ENCODE peak calls at places on chromosomes 1 and 21, in six cellular contexts. One of them, this sample, is unnamed. For H3K9me3, the result is how much of the 10 kb centered on the place peaks cover.

GRCh38 chr1:14997646-14998276 is 155.8 kb upstream of the TMEM51 start:
- DNase-seq in CD8-positive, alpha-beta T cell: no peak
- DNase-seq in MM.1S: no peak
- DNase-seq in spleen: no peak
- DNase-seq in AG04450: no peak
- DNase-seq in psoas muscle: no peak
- DNase-seq in this sample: no peak

GRCh38 chr1:230003409-230003808 is 63.6 kb upstream of the GALNT2 start:
- DNase-seq in CD8-positive, alpha-beta T cell: no peak
- DNase-seq in MM.1S: no peak
- DNase-seq in spleen: no peak
- DNase-seq in AG04450: no peak
- DNase-seq in psoas muscle: no peak
- DNase-seq in this sample: no peak

GRCh38 chr1:95071539-95071938 is 1.2 kb downstream of the ALG14 start:
- DNase-seq in CD8-positive, alpha-beta T cell: no peak
- DNase-seq in MM.1S: no peak
- DNase-seq in spleen: no peak
- DNase-seq in AG04450: no peak
- DNase-seq in psoas muscle: no peak
- DNase-seq in this sample: no peak

GRCh38 chr1:84847253-84848247 is 45.5 kb downstream of the LPAR3 start:
- DNase-seq in CD8-positive, alpha-beta T cell: peak
- DNase-seq in MM.1S: no peak
- DNase-seq in spleen: no peak
- DNase-seq in AG04450: peak
- DNase-seq in psoas muscle: no peak
- DNase-seq in this sample: peak

GRCh38 chr1:10063878-10064277 is 31.1 kb downstream of the UBE4B start:
- DNase-seq in CD8-positive, alpha-beta T cell: no peak
- DNase-seq in MM.1S: no peak
- DNase-seq in spleen: no peak
- DNase-seq in AG04450: no peak
- DNase-seq in psoas muscle: no peak
- DNase-seq in this sample: no peak

GRCh38 chr1:183673605-183674150 is 20.6 kb upstream of the APOBEC4 start:
- DNase-seq in CD8-positive, alpha-beta T cell: no peak
- DNase-seq in MM.1S: no peak
- DNase-seq in spleen: no peak
- DNase-seq in AG04450: no peak
- DNase-seq in psoas muscle: no peak
- DNase-seq in this sample: no peak

GRCh38 chr1:8252266-8252951 is 65.5 kb upstream of the SLC45A1 start:
- DNase-seq in CD8-positive, alpha-beta T cell: no peak
- DNase-seq in MM.1S: no peak
- DNase-seq in spleen: no peak
- DNase-seq in AG04450: no peak
- DNase-seq in psoas muscle: no peak
- DNase-seq in this sample: no peak

GRCh38 chr1:92473781-92474495 is 12.8 kb downstream of the GFI1 start:
- DNase-seq in CD8-positive, alpha-beta T cell: no peak
- DNase-seq in MM.1S: no peak
- DNase-seq in spleen: no peak
- DNase-seq in AG04450: no peak
- DNase-seq in psoas muscle: no peak
- DNase-seq in this sample: no peak

GRCh38 chr1:186244825-186245224 is 130.2 kb downstream of the TPR start:
- DNase-seq in CD8-positive, alpha-beta T cell: no peak
- DNase-seq in MM.1S: no peak
- DNase-seq in spleen: no peak
- DNase-seq in AG04450: no peak
- DNase-seq in psoas muscle: no peak
- DNase-seq in this sample: no peak

GRCh38 chr1:4595341-4596225 is 58.8 kb upstream of the AJAP1 start:
- DNase-seq in CD8-positive, alpha-beta T cell: no peak
- DNase-seq in MM.1S: no peak
- DNase-seq in spleen: no peak
- DNase-seq in AG04450: no peak
- DNase-seq in psoas muscle: no peak
- DNase-seq in this sample: no peak

GRCh38 chr1:230083746-230084407 is 16.8 kb downstream of the GALNT2 start:
- DNase-seq in CD8-positive, alpha-beta T cell: no peak
- DNase-seq in MM.1S: no peak
- DNase-seq in spleen: no peak
- DNase-seq in AG04450: no peak
- DNase-seq in psoas muscle: no peak
- DNase-seq in this sample: no peak

GRCh38 chr1:208456487-208456886 is 212.3 kb upstream of the PLXNA2 start:
- DNase-seq in CD8-positive, alpha-beta T cell: no peak
- DNase-seq in MM.1S: no peak
- DNase-seq in spleen: no peak
- DNase-seq in AG04450: no peak
- DNase-seq in psoas muscle: no peak
- DNase-seq in this sample: no peak

GRCh38 chr1:107782192-107782845 is 182.7 kb downstream of the VAV3 start:
- DNase-seq in CD8-positive, alpha-beta T cell: peak
- DNase-seq in MM.1S: peak
- DNase-seq in spleen: no peak
- DNase-seq in AG04450: peak
- DNase-seq in psoas muscle: no peak
- DNase-seq in this sample: no peak

GRCh38 chr21:38376693-38377092 is 119.9 kb downstream of the KCNJ15 start:
- DNase-seq in CD8-positive, alpha-beta T cell: no peak
- DNase-seq in MM.1S: no peak
- DNase-seq in spleen: peak
- DNase-seq in AG04450: no peak
- DNase-seq in psoas muscle: no peak
- DNase-seq in this sample: no peak

GRCh38 chr1:19398309-19398760 is 86.2 kb downstream of the SLC66A1 start:
- DNase-seq in CD8-positive, alpha-beta T cell: no peak
- DNase-seq in MM.1S: no peak
- DNase-seq in spleen: no peak
- DNase-seq in AG04450: peak
- DNase-seq in psoas muscle: no peak
- DNase-seq in this sample: no peak

GRCh38 chr1:204701229-204701628 is 15.7 kb upstream of the LRRN2 start:
- DNase-seq in CD8-positive, alpha-beta T cell: no peak
- DNase-seq in MM.1S: no peak
- DNase-seq in spleen: no peak
- DNase-seq in AG04450: no peak
- DNase-seq in psoas muscle: no peak
- DNase-seq in this sample: no peak

GRCh38 chr1:156052862-156053769 is 482 bp downstream of the UBQLN4 start:
- DNase-seq in CD8-positive, alpha-beta T cell: peak
- DNase-seq in MM.1S: peak
- DNase-seq in spleen: peak
- DNase-seq in AG04450: no peak
- DNase-seq in psoas muscle: peak
- DNase-seq in this sample: peak

GRCh38 chr1:21909286-21909759 is 27.8 kb downstream of the HSPG2 start:
- DNase-seq in CD8-positive, alpha-beta T cell: no peak
- DNase-seq in MM.1S: no peak
- DNase-seq in spleen: no peak
- DNase-seq in AG04450: no peak
- DNase-seq in psoas muscle: peak
- DNase-seq in this sample: no peak

GRCh38 chr1:224329484-224329841 is 509 bp downstream of the NVL start:
- DNase-seq in CD8-positive, alpha-beta T cell: no peak
- DNase-seq in MM.1S: no peak
- DNase-seq in spleen: no peak
- DNase-seq in AG04450: no peak
- DNase-seq in psoas muscle: no peak
- DNase-seq in this sample: no peak

GRCh38 chr1:225114354-225114995 is 185.0 kb downstream of the DNAH14 start:
- DNase-seq in CD8-positive, alpha-beta T cell: no peak
- DNase-seq in MM.1S: no peak
- DNase-seq in spleen: no peak
- DNase-seq in AG04450: no peak
- DNase-seq in psoas muscle: no peak
- DNase-seq in this sample: no peak

GRCh38 chr1:150999051-150999674 is 7.5 kb downstream of the MINDY1 start:
- DNase-seq in CD8-positive, alpha-beta T cell: no peak
- DNase-seq in MM.1S: no peak
- DNase-seq in spleen: no peak
- DNase-seq in AG04450: peak
- DNase-seq in psoas muscle: no peak
- DNase-seq in this sample: no peak

GRCh38 chr1:155079487-155080249 is 1.0 kb downstream of the EFNA3 start:
- DNase-seq in CD8-positive, alpha-beta T cell: no peak
- DNase-seq in MM.1S: no peak
- DNase-seq in spleen: peak
- DNase-seq in AG04450: no peak
- DNase-seq in psoas muscle: no peak
- DNase-seq in this sample: no peak

GRCh38 chr1:109772658-109773202 is 9.0 kb upstream of the EPS8L3 start:
- DNase-seq in CD8-positive, alpha-beta T cell: no peak
- DNase-seq in MM.1S: no peak
- DNase-seq in spleen: peak
- DNase-seq in AG04450: no peak
- DNase-seq in psoas muscle: peak
- DNase-seq in this sample: peak

GRCh38 chr1:60866884-60867648 is 215.3 kb upstream of the NFIA start:
- DNase-seq in CD8-positive, alpha-beta T cell: no peak
- DNase-seq in MM.1S: no peak
- DNase-seq in spleen: no peak
- DNase-seq in AG04450: no peak
- DNase-seq in psoas muscle: no peak
- DNase-seq in this sample: no peak

GRCh38 chr1:151197863-151198253 is 494 bp upstream of the PIP5K1A start:
- DNase-seq in CD8-positive, alpha-beta T cell: no peak
- DNase-seq in MM.1S: no peak
- DNase-seq in spleen: no peak
- DNase-seq in AG04450: no peak
- DNase-seq in psoas muscle: no peak
- DNase-seq in this sample: no peak

GRCh38 chr21:36005018-36005417 is 55.3 kb downstream of the SETD4 start:
- DNase-seq in CD8-positive, alpha-beta T cell: no peak
- DNase-seq in MM.1S: no peak
- DNase-seq in spleen: no peak
- DNase-seq in AG04450: no peak
- DNase-seq in psoas muscle: no peak
- DNase-seq in this sample: no peak

GRCh38 chr1:203598736-203599135 is 27.9 kb upstream of the ATP2B4 start:
- DNase-seq in CD8-positive, alpha-beta T cell: no peak
- DNase-seq in MM.1S: no peak
- DNase-seq in spleen: no peak
- DNase-seq in AG04450: no peak
- DNase-seq in psoas muscle: no peak
- DNase-seq in this sample: no peak

GRCh38 chr1:203600782-203601513 is 25.7 kb upstream of the ATP2B4 start:
- DNase-seq in CD8-positive, alpha-beta T cell: no peak
- DNase-seq in MM.1S: no peak
- DNase-seq in spleen: no peak
- DNase-seq in AG04450: no peak
- DNase-seq in psoas muscle: no peak
- DNase-seq in this sample: no peak

GRCh38 chr1:203599875-203600781 is 26.5 kb upstream of the ATP2B4 start:
- DNase-seq in CD8-positive, alpha-beta T cell: no peak
- DNase-seq in MM.1S: peak
- DNase-seq in spleen: no peak
- DNase-seq in AG04450: no peak
- DNase-seq in psoas muscle: no peak
- DNase-seq in this sample: no peak

GRCh38 chr1:203596673-203597072 is 30.0 kb upstream of the ATP2B4 start:
- DNase-seq in CD8-positive, alpha-beta T cell: no peak
- DNase-seq in MM.1S: no peak
- DNase-seq in spleen: no peak
- DNase-seq in AG04450: no peak
- DNase-seq in psoas muscle: no peak
- DNase-seq in this sample: no peak

GRCh38 chr1:203597386-203598040 is 29.1 kb upstream of the ATP2B4 start:
- DNase-seq in CD8-positive, alpha-beta T cell: no peak
- DNase-seq in MM.1S: no peak
- DNase-seq in spleen: no peak
- DNase-seq in AG04450: no peak
- DNase-seq in psoas muscle: no peak
- DNase-seq in this sample: no peak
- H3K4me3 ChIP-seq in CD8-positive, alpha-beta T cell: no peak
- H3K4me3 ChIP-seq in MM.1S: no peak
- H3K4me3 ChIP-seq in spleen: no peak
- H3K4me3 ChIP-seq in AG04450: no peak
- H3K4me3 ChIP-seq in psoas muscle: no peak
- H3K4me3 ChIP-seq in this sample: no peak

DNA sequence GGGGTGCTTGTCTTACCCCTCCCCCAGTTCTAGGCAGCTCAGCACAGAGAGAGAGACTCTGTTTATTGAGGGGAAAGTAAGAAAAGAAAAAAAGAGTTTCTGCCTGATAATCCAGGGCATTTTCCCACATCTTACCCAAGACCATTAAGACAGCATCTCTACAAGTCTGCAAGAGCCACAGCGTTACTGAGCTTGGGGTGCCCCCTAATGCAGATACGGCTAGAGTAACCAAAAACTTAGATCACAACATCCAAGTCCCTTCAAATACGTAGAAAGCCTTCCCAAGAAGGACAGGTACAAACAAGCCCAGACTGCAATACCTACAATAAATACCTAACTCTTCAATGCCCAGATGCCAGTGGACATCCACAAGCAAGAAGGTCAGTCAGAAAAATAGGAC is 6.2 kb upstream of the TEX50 start:
- DNase-seq in CD8-positive, alpha-beta T cell: no peak
- DNase-seq in MM.1S: no peak
- DNase-seq in spleen: no peak
- DNase-seq in AG04450: no peak
- DNase-seq in psoas muscle: no peak
- DNase-seq in this sample: no peak
- TF ChIP-seq CTCF in CD8-positive, alpha-beta T cell: no peak
- TF ChIP-seq CTCF in MM.1S: no peak
- TF ChIP-seq CTCF in spleen: no peak
- TF ChIP-seq CTCF in AG04450: no peak
- TF ChIP-seq CTCF in psoas muscle: no peak
- TF ChIP-seq CTCF in this sample: no peak

GRCh38 chr1:247923941-247924340 is 748 bp upstream of the OR2AJ1 start:
- DNase-seq in CD8-positive, alpha-beta T cell: no peak
- DNase-seq in MM.1S: no peak
- DNase-seq in spleen: no peak
- DNase-seq in AG04450: no peak
- DNase-seq in psoas muscle: no peak
- DNase-seq in this sample: no peak
- H3K9me3 ChIP-seq in CD8-positive, alpha-beta T cell: under half
- H3K9me3 ChIP-seq in MM.1S: under half
- H3K9me3 ChIP-seq in spleen: under half
- H3K9me3 ChIP-seq in AG04450: under half
- H3K9me3 ChIP-seq in psoas muscle: under half
- H3K9me3 ChIP-seq in this sample: under half

DNA sequence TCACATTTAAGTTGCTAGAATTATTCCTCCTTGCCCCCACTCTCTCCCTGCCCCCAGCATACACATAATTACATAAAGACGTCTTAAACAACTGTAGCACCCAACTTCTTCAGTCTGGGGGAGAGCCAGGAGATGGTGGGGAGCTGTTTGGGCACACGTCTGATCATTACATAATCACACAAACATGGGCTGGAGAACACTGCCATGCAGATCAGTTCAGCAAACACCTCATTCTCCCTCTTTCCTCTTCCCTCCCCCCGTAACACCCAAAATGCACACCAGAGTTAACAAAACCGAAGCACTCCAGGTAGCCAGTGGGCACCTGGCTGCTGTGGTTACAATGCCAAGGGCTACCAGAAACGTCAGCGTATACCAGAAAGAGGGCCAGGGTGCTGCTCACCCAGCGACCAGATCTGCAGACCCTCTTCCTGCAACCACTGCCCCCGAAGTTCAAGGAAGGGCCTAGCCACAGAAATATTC is 1.6 kb downstream of the HIVEP3 start:
- DNase-seq in CD8-positive, alpha-beta T cell: no peak
- DNase-seq in MM.1S: no peak
- DNase-seq in spleen: no peak
- DNase-seq in AG04450: no peak
- DNase-seq in psoas muscle: no peak
- DNase-seq in this sample: no peak
- H3K4me3 ChIP-seq in CD8-positive, alpha-beta T cell: peak
- H3K4me3 ChIP-seq in MM.1S: peak
- H3K4me3 ChIP-seq in spleen: no peak
- H3K4me3 ChIP-seq in AG04450: peak
- H3K4me3 ChIP-seq in psoas muscle: peak
- H3K4me3 ChIP-seq in this sample: peak